ENCODE peak calls at places on chromosomes 2 and 18, in five cellular contexts. One of them, this sample, is unnamed.

GRCh38 chr2:195782156-195782555 is 125.1 kb downstream of the SLC39A10 start:
- DNase-seq in GM12892: no peak
- DNase-seq in nucleus accumbens: no peak
- DNase-seq in fibroblast of the conjunctiva: no peak
- DNase-seq in H4: no peak
- DNase-seq in this sample: no peak

GRCh38 chr18:32337821-32338220 is 132.9 kb downstream of the GAREM1 start:
- DNase-seq in fibroblast of the conjunctiva: no peak
- DNase-seq in H4: no peak
- DNase-seq in GM12892: no peak
- DNase-seq in nucleus accumbens: no peak
- DNase-seq in this sample: no peak

GRCh38 chr2:40470817-40471809 is 19.2 kb upstream of the SLC8A1 start:
- DNase-seq in GM12892: no peak
- DNase-seq in nucleus accumbens: no peak
- DNase-seq in H4: no peak
- DNase-seq in fibroblast of the conjunctiva: no peak
- DNase-seq in this sample: no peak

GRCh38 chr2:17579605-17580318 is 39.3 kb downstream of the VSNL1 start:
- DNase-seq in H4: no peak
- DNase-seq in fibroblast of the conjunctiva: no peak
- DNase-seq in nucleus accumbens: no peak
- DNase-seq in GM12892: no peak
- DNase-seq in this sample: no peak

GRCh38 chr2:29189052-29189451 is 73.8 kb downstream of the CLIP4 start:
- DNase-seq in fibroblast of the conjunctiva: no peak
- DNase-seq in H4: no peak
- DNase-seq in GM12892: no peak
- DNase-seq in nucleus accumbens: no peak
- DNase-seq in this sample: no peak

GRCh38 chr18:9952633-9953416 is 39.0 kb downstream of the VAPA start:
- DNase-seq in fibroblast of the conjunctiva: no peak
- DNase-seq in GM12892: no peak
- DNase-seq in H4: peak; percentile 37
- DNase-seq in nucleus accumbens: no peak
- DNase-seq in this sample: no peak

GRCh38 chr2:9665903-9666302 is 35.1 kb upstream of the YWHAQ start:
- DNase-seq in GM12892: no peak
- DNase-seq in H4: no peak
- DNase-seq in fibroblast of the conjunctiva: peak; percentile 42
- DNase-seq in nucleus accumbens: no peak
- DNase-seq in this sample: no peak

GRCh38 chr18:62788891-62789290 is 73.5 kb downstream of the PHLPP1 start:
- DNase-seq in fibroblast of the conjunctiva: no peak
- DNase-seq in H4: peak; percentile 52
- DNase-seq in nucleus accumbens: no peak
- DNase-seq in GM12892: no peak
- DNase-seq in this sample: no peak

GRCh38 chr2:127046579-127046978 is 60.4 kb downstream of the BIN1 start:
- DNase-seq in GM12892: no peak
- DNase-seq in nucleus accumbens: no peak
- DNase-seq in H4: no peak
- DNase-seq in fibroblast of the conjunctiva: no peak
- DNase-seq in this sample: no peak

GRCh38 chr2:42117182-42117579 is 52.0 kb upstream of the EML4 start:
- DNase-seq in GM12892: no peak
- DNase-seq in fibroblast of the conjunctiva: no peak
- DNase-seq in H4: no peak
- DNase-seq in nucleus accumbens: no peak
- DNase-seq in this sample: no peak

GRCh38 chr18:30568333-30568732 is 474.2 kb downstream of the DSC3 start:
- DNase-seq in nucleus accumbens: no peak
- DNase-seq in fibroblast of the conjunctiva: no peak
- DNase-seq in GM12892: no peak
- DNase-seq in H4: no peak
- DNase-seq in this sample: no peak

GRCh38 chr2:28707592-28707991 is 44.0 kb upstream of the PPP1CB start:
- DNase-seq in H4: no peak
- DNase-seq in fibroblast of the conjunctiva: no peak
- DNase-seq in GM12892: no peak
- DNase-seq in nucleus accumbens: peak; percentile 38
- DNase-seq in this sample: peak; percentile 57

GRCh38 chr2:111117666-111118454 is 2.9 kb upstream of the BCL2L11 start:
- DNase-seq in fibroblast of the conjunctiva: peak; percentile 17
- DNase-seq in nucleus accumbens: no peak
- DNase-seq in GM12892: no peak
- DNase-seq in H4: no peak
- DNase-seq in this sample: no peak

GRCh38 chr2:29010946-29011649 is 30.0 kb downstream of the TOGARAM2 start:
- DNase-seq in H4: no peak
- DNase-seq in nucleus accumbens: no peak
- DNase-seq in fibroblast of the conjunctiva: no peak
- DNase-seq in GM12892: no peak
- DNase-seq in this sample: no peak

GRCh38 chr2:2147024-2147900 is 183.8 kb downstream of the MYT1L start:
- DNase-seq in fibroblast of the conjunctiva: no peak
- DNase-seq in GM12892: no peak
- DNase-seq in nucleus accumbens: no peak
- DNase-seq in H4: no peak
- DNase-seq in this sample: peak; percentile 53

GRCh38 chr2:231928481-231928880 is 2.3 kb upstream of the NPPC start:
- DNase-seq in H4: no peak
- DNase-seq in nucleus accumbens: no peak
- DNase-seq in fibroblast of the conjunctiva: no peak
- DNase-seq in GM12892: no peak
- DNase-seq in this sample: no peak

GRCh38 chr2:199458806-199459285 is 1.1 kb upstream of the SATB2 start:
- DNase-seq in fibroblast of the conjunctiva: no peak
- DNase-seq in H4: peak; percentile 13
- DNase-seq in GM12892: no peak
- DNase-seq in nucleus accumbens: no peak
- DNase-seq in this sample: no peak

GRCh38 chr2:10151462-10151861 is 28.9 kb downstream of the RRM2 start:
- DNase-seq in H4: no peak
- DNase-seq in fibroblast of the conjunctiva: no peak
- DNase-seq in GM12892: no peak
- DNase-seq in nucleus accumbens: no peak
- DNase-seq in this sample: no peak

GRCh38 chr2:133421516-133422324 is 146.5 kb downstream of the NCKAP5 start:
- DNase-seq in GM12892: no peak
- DNase-seq in H4: no peak
- DNase-seq in nucleus accumbens: no peak
- DNase-seq in fibroblast of the conjunctiva: no peak
- DNase-seq in this sample: peak; percentile 38

GRCh38 chr18:9474103-9474982 is 970 bp upstream of the RALBP1 start:
- DNase-seq in nucleus accumbens: no peak
- DNase-seq in H4: no peak
- DNase-seq in fibroblast of the conjunctiva: peak; percentile 64
- DNase-seq in GM12892: no peak
- DNase-seq in this sample: no peak

GRCh38 chr2:223041527-223042109 is 10.4 kb upstream of the KCNE4 start:
- DNase-seq in GM12892: no peak
- DNase-seq in nucleus accumbens: peak; percentile 5
- DNase-seq in H4: peak; percentile 98
- DNase-seq in fibroblast of the conjunctiva: peak; percentile 88
- DNase-seq in this sample: no peak

GRCh38 chr18:66757946-66758345 is 154.1 kb upstream of the CDH19 start:
- DNase-seq in fibroblast of the conjunctiva: no peak
- DNase-seq in GM12892: no peak
- DNase-seq in H4: no peak
- DNase-seq in nucleus accumbens: no peak
- DNase-seq in this sample: no peak

GRCh38 chr2:95728878-95729511 is 137.2 kb downstream of the TRIM43 start:
- DNase-seq in H4: peak; percentile 87
- DNase-seq in GM12892: peak; percentile 16
- DNase-seq in fibroblast of the conjunctiva: peak; percentile 89
- DNase-seq in nucleus accumbens: peak; percentile 59
- DNase-seq in this sample: peak; percentile 76

GRCh38 chr2:148658807-148659722 is 14.5 kb downstream of the EPC2 start:
- DNase-seq in H4: peak; percentile 62
- DNase-seq in GM12892: no peak
- DNase-seq in nucleus accumbens: no peak
- DNase-seq in fibroblast of the conjunctiva: no peak
- DNase-seq in this sample: no peak

GRCh38 chr18:48838921-48839818 is 111.6 kb downstream of the SMAD7 start:
- DNase-seq in nucleus accumbens: no peak
- DNase-seq in GM12892: no peak
- DNase-seq in H4: peak; percentile 48
- DNase-seq in fibroblast of the conjunctiva: peak; percentile 31
- DNase-seq in this sample: no peak

GRCh38 chr2:69796199-69796598 is 33.3 kb upstream of the GMCL1 start:
- DNase-seq in fibroblast of the conjunctiva: no peak
- DNase-seq in H4: no peak
- DNase-seq in nucleus accumbens: no peak
- DNase-seq in GM12892: no peak
- DNase-seq in this sample: no peak

GRCh38 chr2:172516299-172516698 is 39.6 kb upstream of the PDK1 start:
- DNase-seq in GM12892: no peak
- DNase-seq in nucleus accumbens: no peak
- DNase-seq in fibroblast of the conjunctiva: no peak
- DNase-seq in H4: peak; percentile 78
- DNase-seq in this sample: no peak

GRCh38 chr2:30113617-30114293 is 33.1 kb upstream of the YPEL5 start:
- DNase-seq in nucleus accumbens: no peak
- DNase-seq in H4: peak; percentile 81
- DNase-seq in GM12892: no peak
- DNase-seq in fibroblast of the conjunctiva: peak; percentile 36
- DNase-seq in this sample: no peak